ENCODE peak calls at places on chromosome 12, in nine cellular contexts. G is suprapubic skin, N is transverse colon, V is upper lobe of left lung, S is tibial nerve, H is A549, Y is ovary, J is H1, I is stomach. C is an unnamed sample. For H3K9me3, the result is how much of the 10 kb centered on the place peaks cover.

GRCh38 chr12:123757555-123757954 is 4.5 kb upstream of the DNAH10 start:
- DNase-seq in G (no peak), Y (no peak), N (no peak), H (no peak), J (no peak), I (no peak), V (no peak), S (no peak), C (no peak)

GRCh38 chr12:18383203-18383602 is 121.9 kb downstream of the PIK3C2G start:
- DNase-seq in S (no peak), H (peak), Y (no peak), I (no peak), N (no peak), J (no peak), G (no peak), V (no peak), C (no peak)

GRCh38 chr12:106760184-106760531 is 14.3 kb upstream of the RIC8B start:
- DNase-seq in Y (no peak), G (no peak), J (peak), H (no peak), I (no peak), S (no peak), N (peak), V (peak), C (no peak)

GRCh38 chr12:76891609-76892008 is 12.8 kb upstream of the CSRP2 start:
- DNase-seq in V (no peak), N (no peak), I (no peak), H (no peak), Y (no peak), S (no peak), G (no peak), J (no peak), C (no peak)

GRCh38 chr12:122020795-122021192 is 890 bp upstream of the BCL7A start:
- DNase-seq in G (no peak), Y (no peak), I (no peak), J (no peak), V (no peak), S (no peak), N (no peak), H (no peak), C (no peak)

GRCh38 chr12:53056296-53056695 is 6.4 kb downstream of the TNS2 start:
- DNase-seq in N (peak), G (peak), Y (no peak), S (no peak), J (no peak), H (no peak), I (no peak), V (no peak), C (peak)

GRCh38 chr12:1533602-1534304 is 60.6 kb downstream of the FBXL14 start:
- DNase-seq in G (no peak), J (no peak), N (peak), S (no peak), V (no peak), Y (no peak), H (no peak), I (no peak), C (no peak)

GRCh38 chr12:122004633-122005071 is 17.0 kb upstream of the BCL7A start:
- DNase-seq in H (no peak), I (no peak), Y (peak), J (no peak), V (no peak), N (no peak), S (no peak), G (no peak), C (no peak)

GRCh38 chr12:28390716-28391452 is 200.6 kb downstream of the CCDC91 start:
- DNase-seq in Y (no peak), J (no peak), I (no peak), V (no peak), S (no peak), N (no peak), H (no peak), G (no peak), C (no peak)

GRCh38 chr12:6202846-6203245 is 2.6 kb downstream of the CD9 start:
- DNase-seq in I (no peak), G (no peak), N (no peak), V (no peak), J (no peak), H (no peak), S (no peak), Y (no peak), C (no peak)

GRCh38 chr12:123961585-123961984 is 11.0 kb downstream of the CCDC92 start:
- DNase-seq in Y (no peak), V (peak), G (no peak), I (peak), N (peak), H (no peak), S (no peak), J (no peak), C (no peak)

GRCh38 chr12:91381309-91381804 is 198.7 kb upstream of the DCN start:
- DNase-seq in G (peak), H (peak), J (peak), Y (peak), N (no peak), V (peak), I (peak), S (no peak), C (peak)

GRCh38 chr12:83005534-83006197 is 319.0 kb downstream of the TMTC2 start:
- DNase-seq in I (no peak), J (no peak), Y (no peak), S (no peak), H (no peak), G (no peak), N (no peak), V (no peak), C (no peak)

GRCh38 chr12:104519190-104519857 is 62.6 kb downstream of the CHST11 start:
- DNase-seq in V (no peak), N (no peak), S (no peak), J (no peak), H (no peak), G (no peak), I (no peak), Y (no peak), C (no peak)

GRCh38 chr12:130425698-130426245 is 88.1 kb downstream of the PIWIL1 start:
- DNase-seq in J (no peak), S (no peak), N (peak), Y (no peak), H (no peak), I (no peak), V (no peak), G (no peak), C (no peak)

GRCh38 chr12:93186131-93186530 is 191.6 kb upstream of the NUDT4 start:
- DNase-seq in H (no peak), S (no peak), V (no peak), Y (no peak), J (no peak), I (no peak), G (no peak), N (no peak), C (no peak)

GRCh38 chr12:27984275-27984674 is 11.7 kb upstream of the PTHLH start:
- DNase-seq in N (no peak), V (no peak), H (peak), J (no peak), S (no peak), G (no peak), Y (no peak), I (no peak), C (no peak)

GRCh38 chr12:113184900-113185179 is 438 bp downstream of the DDX54 start:
- DNase-seq in G (peak), S (peak), I (peak), V (peak), Y (peak), J (peak), N (peak), H (peak), C (peak)

GRCh38 chr12:110689601-110690430 is 901 bp upstream of the HVCN1 start:
- DNase-seq in S (no peak), H (no peak), I (peak), J (no peak), V (no peak), G (no peak), N (peak), Y (peak), C (peak)

GRCh38 chr12:9673404-9674225 is 4.1 kb downstream of the CLEC2D start:
- DNase-seq in J (no peak), S (no peak), V (peak), Y (peak), H (peak), G (no peak), I (no peak), N (peak), C (peak)

GRCh38 chr12:104498211-104498801 is 41.6 kb downstream of the CHST11 start:
- DNase-seq in H (no peak), I (no peak), Y (no peak), G (no peak), V (no peak), J (no peak), N (no peak), S (no peak), C (no peak)

GRCh38 chr12:57216014-57216891 is at the start of gene NXPH4:
- DNase-seq in G (peak), H (no peak), J (no peak), I (peak), N (peak), S (no peak), V (no peak), Y (no peak), C (no peak)

GRCh38 chr12:52037248-52037861 is 13.9 kb upstream of the NR4A1 start:
- DNase-seq in J (no peak), I (peak), H (no peak), G (peak), V (no peak), Y (peak), N (peak), S (no peak), C (peak)

GRCh38 chr12:124764870-124765570 is 98.6 kb downstream of the SCARB1 start:
- DNase-seq in V (peak), G (no peak), I (no peak), H (no peak), Y (no peak), N (no peak), S (peak), J (no peak), C (peak)

GRCh38 chr12:69238589-69239285 is 632 bp upstream of the CPSF6 start:
- DNase-seq in Y (no peak), J (no peak), H (no peak), I (no peak), S (no peak), V (no peak), G (no peak), N (no peak), C (no peak)

GRCh38 chr12:93790472-93791152 is 113.4 kb downstream of the CRADD start:
- DNase-seq in I (no peak), V (no peak), J (no peak), H (peak), N (no peak), Y (no peak), G (no peak), S (no peak), C (no peak)

GRCh38 chr12:50221228-50222008 is 54.2 kb upstream of the CERS5 start:
- DNase-seq in J (no peak), H (peak), I (no peak), G (no peak), S (no peak), N (no peak), V (no peak), Y (no peak), C (no peak)

GRCh38 chr12:51098611-51099010 is 15.2 kb upstream of the CSRNP2 start:
- DNase-seq in S (no peak), I (no peak), G (no peak), J (no peak), N (no peak), H (no peak), Y (no peak), V (no peak), C (no peak)

GRCh38 chr12:3250576-3250975 is 173.4 kb downstream of the TSPAN9 start:
- DNase-seq in G (no peak), V (no peak), H (no peak), N (no peak), J (no peak), Y (no peak), S (no peak), I (no peak), C (no peak)

GRCh38 chr12:59134750-59135149 is 214.4 kb upstream of the LRIG3 start:
- DNase-seq in Y (no peak), N (no peak), G (no peak), H (no peak), V (no peak), J (no peak), S (no peak), I (no peak), C (no peak)

GRCh38 chr12:38154096-38155019 is 162.2 kb upstream of the ALG10B start:
- DNase-seq in S (no peak), V (no peak), N (no peak), G (no peak), I (no peak), J (no peak), H (no peak), Y (no peak), C (no peak)

GRCh38 chr12:38157274-38157932 is 159.2 kb upstream of the ALG10B start:
- DNase-seq in N (no peak), J (no peak), Y (no peak), S (no peak), V (no peak), G (no peak), H (no peak), I (no peak), C (no peak)

GRCh38 chr12:38156497-38157245 is 159.9 kb upstream of the ALG10B start:
- DNase-seq in G (no peak), N (no peak), H (no peak), I (no peak), Y (no peak), J (no peak), S (no peak), V (no peak), C (no peak)

GRCh38 chr12:38155020-38155395 is 161.6 kb upstream of the ALG10B start:
- DNase-seq in J (no peak), G (no peak), Y (no peak), S (no peak), I (no peak), H (no peak), V (no peak), N (no peak), C (no peak)

DNA sequence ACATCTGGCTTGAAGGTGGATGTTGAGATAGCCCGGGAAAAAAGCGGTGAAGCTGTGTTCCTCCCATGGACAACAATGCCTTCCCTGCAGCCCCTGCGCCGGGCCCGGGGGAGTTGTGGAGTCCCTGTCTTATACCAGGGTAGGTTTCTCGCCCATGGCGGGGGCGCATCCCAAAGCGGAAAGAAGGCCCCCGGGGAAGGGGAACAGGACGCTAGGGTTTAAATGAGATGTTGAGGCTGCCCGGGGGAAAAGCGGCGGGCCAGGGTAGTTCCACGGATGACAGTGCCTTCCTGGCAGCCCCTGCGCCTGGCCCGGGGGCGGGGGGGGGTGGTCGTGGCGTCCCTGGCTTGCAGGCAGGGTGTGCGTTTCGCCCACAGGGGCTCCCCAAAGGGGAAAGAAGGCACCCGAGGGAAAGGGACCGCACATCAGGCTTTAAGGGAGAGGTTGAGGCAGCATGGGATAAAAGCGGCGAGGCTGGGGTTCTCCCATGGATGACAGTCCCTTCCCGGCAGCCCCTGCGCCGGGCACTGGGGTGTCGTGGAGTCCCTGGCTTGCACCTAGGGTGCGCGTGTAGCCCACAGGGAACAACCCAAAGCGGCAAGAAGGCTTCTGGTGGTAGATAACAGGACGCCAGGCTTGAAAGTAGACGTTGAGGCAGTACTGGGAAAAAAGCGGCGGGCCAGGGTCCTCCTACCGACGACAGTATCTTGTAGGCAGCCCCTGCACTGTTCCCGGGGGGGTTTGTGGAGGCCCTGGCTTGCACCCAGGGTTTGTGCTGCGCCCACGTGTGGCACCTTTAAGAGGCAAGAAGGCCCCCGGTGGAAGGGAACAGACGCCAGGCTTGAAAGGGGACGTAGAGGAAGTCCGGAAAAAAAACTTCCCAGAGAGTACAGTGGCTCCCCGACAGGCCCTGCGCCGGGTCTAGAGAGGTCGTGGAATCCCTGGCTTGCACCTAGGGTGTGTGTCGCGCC is 160.8 kb upstream of the ALG10B start:
- DNase-seq in H (no peak), I (no peak), S (no peak), N (no peak), J (no peak), G (no peak), V (no peak), Y (no peak), C (peak)
- H3K9me3 ChIP-seq in H (under half), I (under half), S (under half), N (under half), J (half or more), G (under half), V (under half), Y (under half), C (under half)

GRCh38 chr12:111733340-111733739 is 33.4 kb upstream of the ALDH2 start:
- DNase-seq in J (no peak), H (no peak), V (no peak), S (no peak), Y (no peak), I (no peak), G (no peak), N (no peak), C (no peak)

GRCh38 chr12:111728795-111729194 is 37.9 kb upstream of the ALDH2 start:
- DNase-seq in J (no peak), G (no peak), I (no peak), N (no peak), V (no peak), S (no peak), Y (no peak), H (no peak), C (no peak)

GRCh38 chr12:111730420-111730819 is 36.3 kb upstream of the ALDH2 start:
- DNase-seq in J (no peak), S (no peak), N (no peak), Y (no peak), I (no peak), V (no peak), G (no peak), H (no peak), C (no peak)
- TF ChIP-seq EP300 in J (no peak), S (no peak), N (no peak), Y (no peak), I (no peak), V (no peak), G (no peak), H (no peak), C (no peak)

DNA sequence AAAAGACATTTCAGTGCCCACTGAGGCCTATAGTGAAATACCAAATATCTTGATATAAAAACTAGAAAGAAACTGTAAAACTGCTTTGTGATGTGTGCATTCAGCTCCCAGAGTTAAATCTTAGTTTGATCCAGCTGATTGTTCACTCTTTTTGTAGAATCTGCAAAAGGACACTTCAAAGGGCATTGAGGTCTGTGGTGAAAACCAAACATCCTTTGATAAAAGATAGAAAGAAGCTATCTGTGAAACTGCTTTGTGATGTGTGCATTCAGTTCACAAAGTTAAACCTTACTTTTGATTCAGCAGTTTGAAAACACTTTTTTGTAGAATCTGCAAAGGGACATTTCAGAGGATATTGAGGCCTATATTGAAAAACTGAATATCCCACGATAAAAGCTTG is 290.7 kb upstream of the ALG10B start:
- DNase-seq in Y (no peak), H (no peak), I (no peak), S (no peak), N (no peak), G (no peak), J (no peak), V (no peak), C (no peak)
- H3K9me3 ChIP-seq in Y (under half), H (under half), I (half or more), S (under half), N (under half), G (under half), J (half or more), V (under half), C (under half)

GRCh38 chr12:47903151-47903611 is 1.6 kb downstream of the VDR start:
- DNase-seq in H (no peak), I (peak), Y (no peak), S (no peak), N (peak), J (no peak), G (no peak), V (peak), C (peak)
- TF ChIP-seq EP300 in H (no peak), I (no peak), Y (no peak), S (no peak), N (no peak), J (no peak), G (no peak), V (no peak), C (no peak)